ENCODE peak calls at places on chromosomes 11 and 22, in six cellular contexts. One of them, this sample, is unnamed.

GRCh38 chr11:31874631-31875191 is 63.6 kb upstream of the PAX6 start:
- DNase-seq in K562: no peak
- DNase-seq in GM12891: no peak
- DNase-seq in H1: no peak
- DNase-seq in GM12878: no peak
- DNase-seq in HepG2: no peak
- DNase-seq in this sample: no peak

GRCh38 chr22:45597460-45598192 is 74.0 kb upstream of the ATXN10 start:
- DNase-seq in K562: no peak
- DNase-seq in GM12891: no peak
- DNase-seq in H1: no peak
- DNase-seq in GM12878: no peak
- DNase-seq in HepG2: peak
- DNase-seq in this sample: no peak

GRCh38 chr11:71269603-71270511 is 17.5 kb upstream of the SHANK2 start:
- DNase-seq in K562: no peak
- DNase-seq in GM12891: no peak
- DNase-seq in H1: no peak
- DNase-seq in GM12878: no peak
- DNase-seq in HepG2: no peak
- DNase-seq in this sample: no peak

GRCh38 chr11:57698843-57699365 is 13.1 kb downstream of the MED19 start:
- DNase-seq in K562: no peak
- DNase-seq in GM12891: no peak
- DNase-seq in H1: no peak
- DNase-seq in GM12878: no peak
- DNase-seq in HepG2: no peak
- DNase-seq in this sample: no peak

GRCh38 chr11:126647735-126648134 is 292.2 kb downstream of the ST3GAL4 start:
- DNase-seq in K562: no peak
- DNase-seq in GM12891: no peak
- DNase-seq in H1: no peak
- DNase-seq in GM12878: no peak
- DNase-seq in HepG2: no peak
- DNase-seq in this sample: no peak

GRCh38 chr11:102879801-102880200 is 5.0 kb upstream of the MMP12 start:
- DNase-seq in K562: no peak
- DNase-seq in GM12891: no peak
- DNase-seq in H1: no peak
- DNase-seq in GM12878: no peak
- DNase-seq in HepG2: no peak
- DNase-seq in this sample: no peak

GRCh38 chr11:18741783-18742182 is 15.8 kb upstream of the IGSF22 start:
- DNase-seq in K562: no peak
- DNase-seq in GM12891: no peak
- DNase-seq in H1: no peak
- DNase-seq in GM12878: no peak
- DNase-seq in HepG2: no peak
- DNase-seq in this sample: no peak

GRCh38 chr22:46055176-46055850 is 78.4 kb upstream of the WNT7B start:
- DNase-seq in K562: no peak
- DNase-seq in GM12891: no peak
- DNase-seq in H1: no peak
- DNase-seq in GM12878: no peak
- DNase-seq in HepG2: no peak
- DNase-seq in this sample: no peak

GRCh38 chr11:131470526-131470925 is 100.1 kb downstream of the NTM start:
- DNase-seq in K562: no peak
- DNase-seq in GM12891: no peak
- DNase-seq in H1: no peak
- DNase-seq in GM12878: no peak
- DNase-seq in HepG2: no peak
- DNase-seq in this sample: no peak

GRCh38 chr11:114243461-114244372 is 52.5 kb upstream of the NNMT start:
- DNase-seq in K562: peak
- DNase-seq in GM12891: no peak
- DNase-seq in H1: no peak
- DNase-seq in GM12878: no peak
- DNase-seq in HepG2: no peak
- DNase-seq in this sample: no peak

GRCh38 chr11:119723952-119724325 is 5.1 kb downstream of the NECTIN1 start:
- DNase-seq in K562: no peak
- DNase-seq in GM12891: no peak
- DNase-seq in H1: no peak
- DNase-seq in GM12878: no peak
- DNase-seq in HepG2: no peak
- DNase-seq in this sample: no peak

GRCh38 chr11:62410972-62411371 is 7.9 kb upstream of the SCGB1A1 start:
- DNase-seq in K562: no peak
- DNase-seq in GM12891: no peak
- DNase-seq in H1: no peak
- DNase-seq in GM12878: no peak
- DNase-seq in HepG2: no peak
- DNase-seq in this sample: no peak

GRCh38 chr11:6357222-6357621 is 33.1 kb upstream of the SMPD1 start:
- DNase-seq in K562: peak
- DNase-seq in GM12891: no peak
- DNase-seq in H1: no peak
- DNase-seq in GM12878: no peak
- DNase-seq in HepG2: no peak
- DNase-seq in this sample: no peak

GRCh38 chr11:71321433-71322191 is 69.2 kb upstream of the SHANK2 start:
- DNase-seq in K562: no peak
- DNase-seq in GM12891: no peak
- DNase-seq in H1: no peak
- DNase-seq in GM12878: no peak
- DNase-seq in HepG2: no peak
- DNase-seq in this sample: no peak

GRCh38 chr22:28063656-28064055 is 144.6 kb upstream of the PITPNB start:
- DNase-seq in K562: no peak
- DNase-seq in GM12891: no peak
- DNase-seq in H1: no peak
- DNase-seq in GM12878: no peak
- DNase-seq in HepG2: no peak
- DNase-seq in this sample: no peak

GRCh38 chr11:91664521-91664920 is 560.1 kb upstream of the FAT3 start:
- DNase-seq in K562: no peak
- DNase-seq in GM12891: no peak
- DNase-seq in H1: no peak
- DNase-seq in GM12878: no peak
- DNase-seq in HepG2: no peak
- DNase-seq in this sample: no peak

GRCh38 chr11:11348303-11348702 is 4.7 kb downstream of the CSNK2A3 start:
- DNase-seq in K562: no peak
- DNase-seq in GM12891: no peak
- DNase-seq in H1: no peak
- DNase-seq in GM12878: no peak
- DNase-seq in HepG2: no peak
- DNase-seq in this sample: no peak

GRCh38 chr11:126355324-126355925 is at the start of gene ST3GAL4:
- DNase-seq in K562: peak
- DNase-seq in GM12891: peak
- DNase-seq in H1: peak
- DNase-seq in GM12878: peak
- DNase-seq in HepG2: peak
- DNase-seq in this sample: peak

GRCh38 chr11:4751201-4751600 is 18.5 kb downstream of the OR51F1 start:
- DNase-seq in K562: no peak
- DNase-seq in GM12891: no peak
- DNase-seq in H1: no peak
- DNase-seq in GM12878: no peak
- DNase-seq in HepG2: no peak
- DNase-seq in this sample: no peak

DNA sequence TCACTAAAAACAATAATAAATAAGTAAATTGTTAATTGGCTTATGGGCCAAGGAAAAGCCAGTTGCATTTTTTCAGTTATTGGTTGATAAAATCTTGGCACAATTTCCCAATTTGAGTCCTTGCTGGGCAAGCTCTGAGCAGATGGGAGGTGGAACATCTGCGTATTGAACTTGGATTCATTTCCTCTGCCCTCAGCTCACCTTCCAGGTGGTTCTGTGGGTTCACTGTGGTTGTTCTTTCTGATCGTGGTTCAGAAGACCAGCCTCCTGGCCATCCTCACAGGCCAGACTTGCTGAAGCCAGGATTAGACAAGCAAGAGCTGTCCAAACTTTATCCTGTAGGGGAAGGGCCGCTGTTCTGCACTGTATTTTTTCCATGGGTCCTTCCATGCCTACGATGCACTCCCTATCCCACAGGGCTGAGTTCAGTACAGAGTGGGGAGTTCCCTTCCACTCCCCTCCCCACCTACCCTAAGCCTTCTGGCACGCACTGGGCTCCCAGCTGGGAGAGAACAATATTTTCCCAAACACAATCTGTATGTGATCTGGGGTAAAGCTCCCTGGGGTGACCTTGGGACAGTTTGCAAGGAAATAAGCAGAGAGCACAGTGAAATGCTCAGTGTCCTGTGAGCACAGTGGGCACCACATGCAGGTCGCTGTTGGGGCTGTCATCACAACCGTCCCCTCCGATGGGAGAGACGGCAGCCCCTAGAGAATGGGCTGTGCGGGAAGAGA is 43.5 kb upstream of the TP53I11 start:
- DNase-seq in K562: no peak
- DNase-seq in GM12891: no peak
- DNase-seq in H1: no peak
- DNase-seq in GM12878: no peak
- DNase-seq in HepG2: no peak
- DNase-seq in this sample: no peak
- TF ChIP-seq POLR2A in K562: no peak
- TF ChIP-seq POLR2A in GM12891: no peak
- TF ChIP-seq POLR2A in H1: no peak
- TF ChIP-seq POLR2A in GM12878: no peak
- TF ChIP-seq POLR2A in HepG2: no peak
- TF ChIP-seq POLR2A in this sample: no peak

GRCh38 chr11:20596629-20597129 is 2.7 kb upstream of the SLC6A5 start:
- DNase-seq in K562: peak
- DNase-seq in GM12891: no peak
- DNase-seq in H1: no peak
- DNase-seq in GM12878: no peak
- DNase-seq in HepG2: no peak
- DNase-seq in this sample: no peak

GRCh38 chr11:20599424-20600346 is at the start of gene SLC6A5:
- DNase-seq in K562: peak
- DNase-seq in GM12891: no peak
- DNase-seq in H1: peak
- DNase-seq in GM12878: no peak
- DNase-seq in HepG2: peak
- DNase-seq in this sample: no peak

GRCh38 chr11:20597137-20597923 is 2.1 kb upstream of the SLC6A5 start:
- DNase-seq in K562: no peak
- DNase-seq in GM12891: no peak
- DNase-seq in H1: no peak
- DNase-seq in GM12878: no peak
- DNase-seq in HepG2: no peak
- DNase-seq in this sample: no peak

GRCh38 chr11:20598487-20598886 is 921 bp upstream of the SLC6A5 start:
- DNase-seq in K562: no peak
- DNase-seq in GM12891: no peak
- DNase-seq in H1: no peak
- DNase-seq in GM12878: no peak
- DNase-seq in HepG2: no peak
- DNase-seq in this sample: no peak

GRCh38 chr11:20597924-20598484 is 1.4 kb upstream of the SLC6A5 start:
- DNase-seq in K562: no peak
- DNase-seq in GM12891: no peak
- DNase-seq in H1: no peak
- DNase-seq in GM12878: no peak
- DNase-seq in HepG2: no peak
- DNase-seq in this sample: no peak
- TF ChIP-seq TAF1 in K562: no peak
- TF ChIP-seq TAF1 in GM12891: no peak
- TF ChIP-seq TAF1 in H1: no peak
- TF ChIP-seq TAF1 in GM12878: no peak
- TF ChIP-seq TAF1 in HepG2: no peak
- TF ChIP-seq TAF1 in this sample: no peak

GRCh38 chr22:43823353-43823908 is 11.3 kb upstream of the EFCAB6 start:
- DNase-seq in K562: no peak
- DNase-seq in GM12891: peak
- DNase-seq in H1: no peak
- DNase-seq in GM12878: no peak
- DNase-seq in HepG2: peak
- DNase-seq in this sample: no peak
- TF ChIP-seq POLR2A in K562: no peak
- TF ChIP-seq POLR2A in GM12891: no peak
- TF ChIP-seq POLR2A in H1: no peak
- TF ChIP-seq POLR2A in GM12878: no peak
- TF ChIP-seq POLR2A in HepG2: no peak
- TF ChIP-seq POLR2A in this sample: no peak

DNA sequence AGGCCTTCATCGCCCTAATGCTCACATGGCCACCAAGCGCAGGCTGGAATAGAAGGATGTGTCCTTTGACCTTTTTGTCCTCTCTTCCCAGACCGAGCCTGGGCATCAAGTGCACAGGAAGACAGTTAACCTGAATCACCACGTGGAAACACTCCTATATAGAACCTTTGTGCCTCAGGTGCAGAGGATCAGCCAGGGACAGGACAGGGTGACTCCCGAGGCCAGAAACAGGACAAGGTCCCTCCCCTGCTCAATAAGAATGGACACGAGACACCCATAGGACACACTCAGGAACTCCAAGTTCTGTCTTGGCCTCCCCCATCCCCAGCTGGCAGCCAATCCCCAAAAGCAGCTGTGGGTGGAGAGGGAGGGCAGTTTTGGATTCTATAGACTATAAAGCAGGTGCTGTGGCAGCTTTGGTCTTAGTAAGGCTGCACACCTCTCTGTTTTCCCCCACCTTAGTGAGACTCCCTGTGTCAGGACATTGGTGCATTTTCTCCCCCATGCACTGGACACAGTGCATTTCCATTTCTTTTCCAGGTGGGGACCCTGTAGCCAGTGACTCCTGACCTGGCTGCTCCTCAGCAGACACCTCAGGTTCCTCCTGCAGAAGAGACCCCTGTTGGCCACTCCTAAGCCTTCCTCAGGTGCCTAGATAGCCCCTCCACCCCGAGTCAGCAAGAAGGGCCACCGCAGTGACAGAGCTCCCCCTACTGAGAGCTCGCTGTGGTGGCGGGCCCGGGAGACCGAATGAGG is 43.6 kb upstream of the POU2AF1 start:
- DNase-seq in K562: peak
- DNase-seq in GM12891: no peak
- DNase-seq in H1: peak
- DNase-seq in GM12878: no peak
- DNase-seq in HepG2: peak
- DNase-seq in this sample: no peak
- TF ChIP-seq TAF1 in K562: no peak
- TF ChIP-seq TAF1 in GM12891: no peak
- TF ChIP-seq TAF1 in H1: no peak
- TF ChIP-seq TAF1 in GM12878: no peak
- TF ChIP-seq TAF1 in HepG2: peak
- TF ChIP-seq TAF1 in this sample: no peak

GRCh38 chr11:65492637-65493366 is 6.0 kb upstream of the MALAT1 start:
- DNase-seq in K562: no peak
- DNase-seq in GM12891: no peak
- DNase-seq in H1: no peak
- DNase-seq in GM12878: peak
- DNase-seq in HepG2: no peak
- DNase-seq in this sample: no peak
- TF ChIP-seq POLR2A in K562: no peak
- TF ChIP-seq POLR2A in GM12891: peak
- TF ChIP-seq POLR2A in H1: no peak
- TF ChIP-seq POLR2A in GM12878: peak
- TF ChIP-seq POLR2A in HepG2: no peak
- TF ChIP-seq POLR2A in this sample: peak

GRCh38 chr22:48380016-48380665 is 1447.5 kb downstream of the BRD1 start:
- DNase-seq in K562: no peak
- DNase-seq in GM12891: no peak
- DNase-seq in H1: no peak
- DNase-seq in GM12878: no peak
- DNase-seq in HepG2: no peak
- DNase-seq in this sample: no peak
- TF ChIP-seq TAF1 in K562: no peak
- TF ChIP-seq TAF1 in GM12891: no peak
- TF ChIP-seq TAF1 in H1: no peak
- TF ChIP-seq TAF1 in GM12878: no peak
- TF ChIP-seq TAF1 in HepG2: no peak
- TF ChIP-seq TAF1 in this sample: no peak

This sample was measured in GM12892.